ENCODE peak calls at places on chromosome 2, in seven cellular contexts. One of them, this sample, is unnamed.

GRCh38 chr2:84388133-84388532 is 70.9 kb downstream of the SUCLG1 start:
- DNase-seq in ELR: peak; percentile 17
- DNase-seq in naive thymus-derived CD8-positive, alpha-beta T cell: no peak
- DNase-seq in stimulated activated CD8-positive, alpha-beta memory T cell treated with anti-CD3 and anti-CD28 coated beads, Interleukin-7, amount 100 ng/mL, for 24 hours: no peak
- DNase-seq in NCI-H1105: no peak
- DNase-seq in stimulated activated CD4-positive, alpha-beta T cell treated with anti-CD3 and anti-CD28 coated beads, Interleukin-4, amount 100 ng/mL, for 4 hours: no peak
- DNase-seq in right atrium auricular region: no peak
- DNase-seq in this sample: no peak

GRCh38 chr2:105104208-105104731 is 66.4 kb downstream of the MRPS9 start:
- DNase-seq in ELR: peak; percentile 64
- DNase-seq in naive thymus-derived CD8-positive, alpha-beta T cell: no peak
- DNase-seq in stimulated activated CD8-positive, alpha-beta memory T cell treated with anti-CD3 and anti-CD28 coated beads, Interleukin-7, amount 100 ng/mL, for 24 hours: no peak
- DNase-seq in NCI-H1105: no peak
- DNase-seq in stimulated activated CD4-positive, alpha-beta T cell treated with anti-CD3 and anti-CD28 coated beads, Interleukin-4, amount 100 ng/mL, for 4 hours: no peak
- DNase-seq in right atrium auricular region: no peak
- DNase-seq in this sample: peak; percentile 76

GRCh38 chr2:25358249-25358815 is 16.6 kb upstream of the DNMT3A start:
- DNase-seq in ELR: no peak
- DNase-seq in naive thymus-derived CD8-positive, alpha-beta T cell: no peak
- DNase-seq in stimulated activated CD8-positive, alpha-beta memory T cell treated with anti-CD3 and anti-CD28 coated beads, Interleukin-7, amount 100 ng/mL, for 24 hours: no peak
- DNase-seq in NCI-H1105: no peak
- DNase-seq in stimulated activated CD4-positive, alpha-beta T cell treated with anti-CD3 and anti-CD28 coated beads, Interleukin-4, amount 100 ng/mL, for 4 hours: no peak
- DNase-seq in right atrium auricular region: no peak
- DNase-seq in this sample: no peak

GRCh38 chr2:187215576-187216240 is 232.3 kb downstream of the CALCRL start:
- DNase-seq in ELR: no peak
- DNase-seq in naive thymus-derived CD8-positive, alpha-beta T cell: no peak
- DNase-seq in stimulated activated CD8-positive, alpha-beta memory T cell treated with anti-CD3 and anti-CD28 coated beads, Interleukin-7, amount 100 ng/mL, for 24 hours: no peak
- DNase-seq in NCI-H1105: no peak
- DNase-seq in stimulated activated CD4-positive, alpha-beta T cell treated with anti-CD3 and anti-CD28 coated beads, Interleukin-4, amount 100 ng/mL, for 4 hours: no peak
- DNase-seq in right atrium auricular region: no peak
- DNase-seq in this sample: peak; percentile 16

GRCh38 chr2:239944706-239945551 is 80.2 kb downstream of the NDUFA10 start:
- DNase-seq in ELR: no peak
- DNase-seq in naive thymus-derived CD8-positive, alpha-beta T cell: peak; percentile 29
- DNase-seq in stimulated activated CD8-positive, alpha-beta memory T cell treated with anti-CD3 and anti-CD28 coated beads, Interleukin-7, amount 100 ng/mL, for 24 hours: no peak
- DNase-seq in NCI-H1105: no peak
- DNase-seq in stimulated activated CD4-positive, alpha-beta T cell treated with anti-CD3 and anti-CD28 coated beads, Interleukin-4, amount 100 ng/mL, for 4 hours: no peak
- DNase-seq in right atrium auricular region: no peak
- DNase-seq in this sample: no peak

GRCh38 chr2:31137211-31138036 is 816 bp downstream of the GALNT14 start:
- DNase-seq in ELR: no peak
- DNase-seq in naive thymus-derived CD8-positive, alpha-beta T cell: no peak
- DNase-seq in stimulated activated CD8-positive, alpha-beta memory T cell treated with anti-CD3 and anti-CD28 coated beads, Interleukin-7, amount 100 ng/mL, for 24 hours: no peak
- DNase-seq in NCI-H1105: no peak
- DNase-seq in stimulated activated CD4-positive, alpha-beta T cell treated with anti-CD3 and anti-CD28 coated beads, Interleukin-4, amount 100 ng/mL, for 4 hours: no peak
- DNase-seq in right atrium auricular region: peak; percentile 34
- DNase-seq in this sample: no peak

GRCh38 chr2:121776885-121777698 is 21.6 kb downstream of the TSN start:
- DNase-seq in ELR: no peak
- DNase-seq in naive thymus-derived CD8-positive, alpha-beta T cell: no peak
- DNase-seq in stimulated activated CD8-positive, alpha-beta memory T cell treated with anti-CD3 and anti-CD28 coated beads, Interleukin-7, amount 100 ng/mL, for 24 hours: no peak
- DNase-seq in NCI-H1105: no peak
- DNase-seq in stimulated activated CD4-positive, alpha-beta T cell treated with anti-CD3 and anti-CD28 coated beads, Interleukin-4, amount 100 ng/mL, for 4 hours: no peak
- DNase-seq in right atrium auricular region: no peak
- DNase-seq in this sample: no peak

GRCh38 chr2:121071058-121071504 is 213.9 kb downstream of the TFCP2L1 start:
- DNase-seq in ELR: peak; percentile 70
- DNase-seq in naive thymus-derived CD8-positive, alpha-beta T cell: no peak
- DNase-seq in stimulated activated CD8-positive, alpha-beta memory T cell treated with anti-CD3 and anti-CD28 coated beads, Interleukin-7, amount 100 ng/mL, for 24 hours: peak; percentile 28
- DNase-seq in NCI-H1105: peak; percentile 17
- DNase-seq in stimulated activated CD4-positive, alpha-beta T cell treated with anti-CD3 and anti-CD28 coated beads, Interleukin-4, amount 100 ng/mL, for 4 hours: no peak
- DNase-seq in right atrium auricular region: no peak
- DNase-seq in this sample: peak; percentile 29

GRCh38 chr2:167425113-167425512 is 536.8 kb downstream of the XIRP2 start:
- DNase-seq in ELR: no peak
- DNase-seq in naive thymus-derived CD8-positive, alpha-beta T cell: no peak
- DNase-seq in stimulated activated CD8-positive, alpha-beta memory T cell treated with anti-CD3 and anti-CD28 coated beads, Interleukin-7, amount 100 ng/mL, for 24 hours: no peak
- DNase-seq in NCI-H1105: no peak
- DNase-seq in stimulated activated CD4-positive, alpha-beta T cell treated with anti-CD3 and anti-CD28 coated beads, Interleukin-4, amount 100 ng/mL, for 4 hours: no peak
- DNase-seq in right atrium auricular region: no peak
- DNase-seq in this sample: no peak

GRCh38 chr2:190668892-190669291 is 20.0 kb downstream of the NAB1 start:
- DNase-seq in ELR: peak; percentile 61
- DNase-seq in naive thymus-derived CD8-positive, alpha-beta T cell: no peak
- DNase-seq in stimulated activated CD8-positive, alpha-beta memory T cell treated with anti-CD3 and anti-CD28 coated beads, Interleukin-7, amount 100 ng/mL, for 24 hours: no peak
- DNase-seq in NCI-H1105: no peak
- DNase-seq in stimulated activated CD4-positive, alpha-beta T cell treated with anti-CD3 and anti-CD28 coated beads, Interleukin-4, amount 100 ng/mL, for 4 hours: no peak
- DNase-seq in right atrium auricular region: no peak
- DNase-seq in this sample: no peak

GRCh38 chr2:47313141-47313691 is 89.7 kb upstream of the MSH2 start:
- DNase-seq in ELR: no peak
- DNase-seq in naive thymus-derived CD8-positive, alpha-beta T cell: no peak
- DNase-seq in stimulated activated CD8-positive, alpha-beta memory T cell treated with anti-CD3 and anti-CD28 coated beads, Interleukin-7, amount 100 ng/mL, for 24 hours: no peak
- DNase-seq in NCI-H1105: no peak
- DNase-seq in stimulated activated CD4-positive, alpha-beta T cell treated with anti-CD3 and anti-CD28 coated beads, Interleukin-4, amount 100 ng/mL, for 4 hours: no peak
- DNase-seq in right atrium auricular region: no peak
- DNase-seq in this sample: no peak

GRCh38 chr2:45910473-45911060 is 259.1 kb downstream of the PRKCE start:
- DNase-seq in ELR: no peak
- DNase-seq in naive thymus-derived CD8-positive, alpha-beta T cell: no peak
- DNase-seq in stimulated activated CD8-positive, alpha-beta memory T cell treated with anti-CD3 and anti-CD28 coated beads, Interleukin-7, amount 100 ng/mL, for 24 hours: no peak
- DNase-seq in NCI-H1105: no peak
- DNase-seq in stimulated activated CD4-positive, alpha-beta T cell treated with anti-CD3 and anti-CD28 coated beads, Interleukin-4, amount 100 ng/mL, for 4 hours: no peak
- DNase-seq in right atrium auricular region: no peak
- DNase-seq in this sample: no peak

GRCh38 chr2:163505281-163505680 is 230.5 kb downstream of the FIGN start:
- DNase-seq in ELR: no peak
- DNase-seq in naive thymus-derived CD8-positive, alpha-beta T cell: no peak
- DNase-seq in stimulated activated CD8-positive, alpha-beta memory T cell treated with anti-CD3 and anti-CD28 coated beads, Interleukin-7, amount 100 ng/mL, for 24 hours: no peak
- DNase-seq in NCI-H1105: no peak
- DNase-seq in stimulated activated CD4-positive, alpha-beta T cell treated with anti-CD3 and anti-CD28 coated beads, Interleukin-4, amount 100 ng/mL, for 4 hours: no peak
- DNase-seq in right atrium auricular region: no peak
- DNase-seq in this sample: no peak

GRCh38 chr2:54331095-54331835 is 75.2 kb upstream of the TSPYL6 start:
- DNase-seq in ELR: peak; percentile 1
- DNase-seq in naive thymus-derived CD8-positive, alpha-beta T cell: no peak
- DNase-seq in stimulated activated CD8-positive, alpha-beta memory T cell treated with anti-CD3 and anti-CD28 coated beads, Interleukin-7, amount 100 ng/mL, for 24 hours: no peak
- DNase-seq in NCI-H1105: no peak
- DNase-seq in stimulated activated CD4-positive, alpha-beta T cell treated with anti-CD3 and anti-CD28 coated beads, Interleukin-4, amount 100 ng/mL, for 4 hours: no peak
- DNase-seq in right atrium auricular region: no peak
- DNase-seq in this sample: no peak

GRCh38 chr2:69848186-69848790 is 18.8 kb downstream of the GMCL1 start:
- DNase-seq in ELR: no peak
- DNase-seq in naive thymus-derived CD8-positive, alpha-beta T cell: no peak
- DNase-seq in stimulated activated CD8-positive, alpha-beta memory T cell treated with anti-CD3 and anti-CD28 coated beads, Interleukin-7, amount 100 ng/mL, for 24 hours: no peak
- DNase-seq in NCI-H1105: no peak
- DNase-seq in stimulated activated CD4-positive, alpha-beta T cell treated with anti-CD3 and anti-CD28 coated beads, Interleukin-4, amount 100 ng/mL, for 4 hours: no peak
- DNase-seq in right atrium auricular region: no peak
- DNase-seq in this sample: no peak

GRCh38 chr2:20224716-20225293 is at the start of gene SDC1:
- DNase-seq in ELR: peak; percentile 71
- DNase-seq in naive thymus-derived CD8-positive, alpha-beta T cell: no peak
- DNase-seq in stimulated activated CD8-positive, alpha-beta memory T cell treated with anti-CD3 and anti-CD28 coated beads, Interleukin-7, amount 100 ng/mL, for 24 hours: no peak
- DNase-seq in NCI-H1105: peak; percentile 53
- DNase-seq in stimulated activated CD4-positive, alpha-beta T cell treated with anti-CD3 and anti-CD28 coated beads, Interleukin-4, amount 100 ng/mL, for 4 hours: no peak
- DNase-seq in right atrium auricular region: no peak
- DNase-seq in this sample: peak; percentile 55

GRCh38 chr2:182522428-182522896 is 95.6 kb upstream of the PDE1A start:
- DNase-seq in ELR: peak; percentile 40
- DNase-seq in naive thymus-derived CD8-positive, alpha-beta T cell: no peak
- DNase-seq in stimulated activated CD8-positive, alpha-beta memory T cell treated with anti-CD3 and anti-CD28 coated beads, Interleukin-7, amount 100 ng/mL, for 24 hours: no peak
- DNase-seq in NCI-H1105: no peak
- DNase-seq in stimulated activated CD4-positive, alpha-beta T cell treated with anti-CD3 and anti-CD28 coated beads, Interleukin-4, amount 100 ng/mL, for 4 hours: no peak
- DNase-seq in right atrium auricular region: no peak
- DNase-seq in this sample: peak; percentile 11

GRCh38 chr2:197461073-197461472 is 7.7 kb downstream of the COQ10B start:
- DNase-seq in ELR: no peak
- DNase-seq in naive thymus-derived CD8-positive, alpha-beta T cell: no peak
- DNase-seq in stimulated activated CD8-positive, alpha-beta memory T cell treated with anti-CD3 and anti-CD28 coated beads, Interleukin-7, amount 100 ng/mL, for 24 hours: no peak
- DNase-seq in NCI-H1105: no peak
- DNase-seq in stimulated activated CD4-positive, alpha-beta T cell treated with anti-CD3 and anti-CD28 coated beads, Interleukin-4, amount 100 ng/mL, for 4 hours: no peak
- DNase-seq in right atrium auricular region: no peak
- DNase-seq in this sample: peak; percentile 33

GRCh38 chr2:40243581-40243980 is 208.3 kb downstream of the SLC8A1 start:
- DNase-seq in ELR: peak; percentile 44
- DNase-seq in naive thymus-derived CD8-positive, alpha-beta T cell: no peak
- DNase-seq in stimulated activated CD8-positive, alpha-beta memory T cell treated with anti-CD3 and anti-CD28 coated beads, Interleukin-7, amount 100 ng/mL, for 24 hours: no peak
- DNase-seq in NCI-H1105: no peak
- DNase-seq in stimulated activated CD4-positive, alpha-beta T cell treated with anti-CD3 and anti-CD28 coated beads, Interleukin-4, amount 100 ng/mL, for 4 hours: no peak
- DNase-seq in right atrium auricular region: no peak
- DNase-seq in this sample: peak; percentile 72

GRCh38 chr2:60140180-60140579 is 413.3 kb downstream of the BCL11A start:
- DNase-seq in ELR: no peak
- DNase-seq in naive thymus-derived CD8-positive, alpha-beta T cell: no peak
- DNase-seq in stimulated activated CD8-positive, alpha-beta memory T cell treated with anti-CD3 and anti-CD28 coated beads, Interleukin-7, amount 100 ng/mL, for 24 hours: no peak
- DNase-seq in NCI-H1105: no peak
- DNase-seq in stimulated activated CD4-positive, alpha-beta T cell treated with anti-CD3 and anti-CD28 coated beads, Interleukin-4, amount 100 ng/mL, for 4 hours: no peak
- DNase-seq in right atrium auricular region: no peak
- DNase-seq in this sample: no peak

GRCh38 chr2:241769819-241770184 is 6.8 kb upstream of the GAL3ST2 start:
- DNase-seq in ELR: no peak
- DNase-seq in naive thymus-derived CD8-positive, alpha-beta T cell: no peak
- DNase-seq in stimulated activated CD8-positive, alpha-beta memory T cell treated with anti-CD3 and anti-CD28 coated beads, Interleukin-7, amount 100 ng/mL, for 24 hours: no peak
- DNase-seq in NCI-H1105: no peak
- DNase-seq in stimulated activated CD4-positive, alpha-beta T cell treated with anti-CD3 and anti-CD28 coated beads, Interleukin-4, amount 100 ng/mL, for 4 hours: no peak
- DNase-seq in right atrium auricular region: no peak
- DNase-seq in this sample: no peak

GRCh38 chr2:177756346-177756745 is 316.2 kb downstream of the PDE11A start:
- DNase-seq in ELR: no peak
- DNase-seq in naive thymus-derived CD8-positive, alpha-beta T cell: no peak
- DNase-seq in stimulated activated CD8-positive, alpha-beta memory T cell treated with anti-CD3 and anti-CD28 coated beads, Interleukin-7, amount 100 ng/mL, for 24 hours: no peak
- DNase-seq in NCI-H1105: no peak
- DNase-seq in stimulated activated CD4-positive, alpha-beta T cell treated with anti-CD3 and anti-CD28 coated beads, Interleukin-4, amount 100 ng/mL, for 4 hours: no peak
- DNase-seq in right atrium auricular region: no peak
- DNase-seq in this sample: no peak

GRCh38 chr2:69601179-69601612 is 42.3 kb downstream of the AAK1 start:
- DNase-seq in ELR: peak; percentile 95
- DNase-seq in naive thymus-derived CD8-positive, alpha-beta T cell: no peak
- DNase-seq in stimulated activated CD8-positive, alpha-beta memory T cell treated with anti-CD3 and anti-CD28 coated beads, Interleukin-7, amount 100 ng/mL, for 24 hours: no peak
- DNase-seq in NCI-H1105: no peak
- DNase-seq in stimulated activated CD4-positive, alpha-beta T cell treated with anti-CD3 and anti-CD28 coated beads, Interleukin-4, amount 100 ng/mL, for 4 hours: no peak
- DNase-seq in right atrium auricular region: no peak
- DNase-seq in this sample: peak; percentile 86

GRCh38 chr2:794554-795244 is 117.5 kb upstream of the TMEM18 start:
- DNase-seq in ELR: no peak
- DNase-seq in naive thymus-derived CD8-positive, alpha-beta T cell: no peak
- DNase-seq in stimulated activated CD8-positive, alpha-beta memory T cell treated with anti-CD3 and anti-CD28 coated beads, Interleukin-7, amount 100 ng/mL, for 24 hours: no peak
- DNase-seq in NCI-H1105: no peak
- DNase-seq in stimulated activated CD4-positive, alpha-beta T cell treated with anti-CD3 and anti-CD28 coated beads, Interleukin-4, amount 100 ng/mL, for 4 hours: no peak
- DNase-seq in right atrium auricular region: peak; percentile 43
- DNase-seq in this sample: no peak

GRCh38 chr2:219416233-219416598 is 2.0 kb upstream of the DES start:
- DNase-seq in ELR: no peak
- DNase-seq in naive thymus-derived CD8-positive, alpha-beta T cell: no peak
- DNase-seq in stimulated activated CD8-positive, alpha-beta memory T cell treated with anti-CD3 and anti-CD28 coated beads, Interleukin-7, amount 100 ng/mL, for 24 hours: no peak
- DNase-seq in NCI-H1105: no peak
- DNase-seq in stimulated activated CD4-positive, alpha-beta T cell treated with anti-CD3 and anti-CD28 coated beads, Interleukin-4, amount 100 ng/mL, for 4 hours: no peak
- DNase-seq in right atrium auricular region: no peak
- DNase-seq in this sample: no peak

GRCh38 chr2:5673148-5673860 is 18.9 kb upstream of the SOX11 start:
- DNase-seq in ELR: no peak
- DNase-seq in naive thymus-derived CD8-positive, alpha-beta T cell: no peak
- DNase-seq in stimulated activated CD8-positive, alpha-beta memory T cell treated with anti-CD3 and anti-CD28 coated beads, Interleukin-7, amount 100 ng/mL, for 24 hours: no peak
- DNase-seq in NCI-H1105: peak; percentile 43
- DNase-seq in stimulated activated CD4-positive, alpha-beta T cell treated with anti-CD3 and anti-CD28 coated beads, Interleukin-4, amount 100 ng/mL, for 4 hours: no peak
- DNase-seq in right atrium auricular region: no peak
- DNase-seq in this sample: no peak

GRCh38 chr2:208037564-208038487 is 12.5 kb upstream of the PLEKHM3 start:
- DNase-seq in ELR: peak; percentile 19
- DNase-seq in naive thymus-derived CD8-positive, alpha-beta T cell: no peak
- DNase-seq in stimulated activated CD8-positive, alpha-beta memory T cell treated with anti-CD3 and anti-CD28 coated beads, Interleukin-7, amount 100 ng/mL, for 24 hours: no peak
- DNase-seq in NCI-H1105: no peak
- DNase-seq in stimulated activated CD4-positive, alpha-beta T cell treated with anti-CD3 and anti-CD28 coated beads, Interleukin-4, amount 100 ng/mL, for 4 hours: no peak
- DNase-seq in right atrium auricular region: no peak
- DNase-seq in this sample: no peak

GRCh38 chr2:172710584-172711024 is 25.0 kb upstream of the RAPGEF4 start:
- DNase-seq in ELR: peak; percentile 86
- DNase-seq in naive thymus-derived CD8-positive, alpha-beta T cell: peak; percentile 36
- DNase-seq in stimulated activated CD8-positive, alpha-beta memory T cell treated with anti-CD3 and anti-CD28 coated beads, Interleukin-7, amount 100 ng/mL, for 24 hours: no peak
- DNase-seq in NCI-H1105: peak; percentile 36
- DNase-seq in stimulated activated CD4-positive, alpha-beta T cell treated with anti-CD3 and anti-CD28 coated beads, Interleukin-4, amount 100 ng/mL, for 4 hours: peak; percentile 28
- DNase-seq in right atrium auricular region: no peak
- DNase-seq in this sample: peak; percentile 82

GRCh38 chr2:231902598-231902997 is 23.6 kb downstream of the NPPC start:
- DNase-seq in ELR: no peak
- DNase-seq in naive thymus-derived CD8-positive, alpha-beta T cell: no peak
- DNase-seq in stimulated activated CD8-positive, alpha-beta memory T cell treated with anti-CD3 and anti-CD28 coated beads, Interleukin-7, amount 100 ng/mL, for 24 hours: no peak
- DNase-seq in NCI-H1105: no peak
- DNase-seq in stimulated activated CD4-positive, alpha-beta T cell treated with anti-CD3 and anti-CD28 coated beads, Interleukin-4, amount 100 ng/mL, for 4 hours: no peak
- DNase-seq in right atrium auricular region: no peak
- DNase-seq in this sample: no peak

GRCh38 chr2:109269956-109270757 is 141.2 kb downstream of the SH3RF3 start:
- DNase-seq in ELR: no peak
- DNase-seq in naive thymus-derived CD8-positive, alpha-beta T cell: no peak
- DNase-seq in stimulated activated CD8-positive, alpha-beta memory T cell treated with anti-CD3 and anti-CD28 coated beads, Interleukin-7, amount 100 ng/mL, for 24 hours: no peak
- DNase-seq in NCI-H1105: no peak
- DNase-seq in stimulated activated CD4-positive, alpha-beta T cell treated with anti-CD3 and anti-CD28 coated beads, Interleukin-4, amount 100 ng/mL, for 4 hours: no peak
- DNase-seq in right atrium auricular region: no peak
- DNase-seq in this sample: no peak

GRCh38 chr2:26300234-26300641 is 45.7 kb upstream of the SELENOI start:
- DNase-seq in ELR: peak; percentile 12
- DNase-seq in naive thymus-derived CD8-positive, alpha-beta T cell: no peak
- DNase-seq in stimulated activated CD8-positive, alpha-beta memory T cell treated with anti-CD3 and anti-CD28 coated beads, Interleukin-7, amount 100 ng/mL, for 24 hours: no peak
- DNase-seq in NCI-H1105: no peak
- DNase-seq in stimulated activated CD4-positive, alpha-beta T cell treated with anti-CD3 and anti-CD28 coated beads, Interleukin-4, amount 100 ng/mL, for 4 hours: peak; percentile 30
- DNase-seq in right atrium auricular region: no peak
- DNase-seq in this sample: no peak